ENCODE peak calls at places on chromosomes 1 and 21, in six cellular contexts. V is HCT116; T is psoas muscle; E is activated CD8-positive, alpha-beta T cell treated with anti-CD3 and anti-CD28 coated beads for 36 hours; X is choroid plexus epithelial cell; D is GM20000. Q is an unnamed sample.

GRCh38 chr1:41450747-41451285 is 33.7 kb downstream of the EDN2 start:
- DNase-seq in V (no peak), T (no peak), E (no peak), X (no peak), D (no peak), Q (no peak)

GRCh38 chr21:42063578-42064521 is 7.3 kb upstream of the UMODL1 start:
- DNase-seq in V (no peak), T (no peak), E (peak; percentile 85), X (no peak), D (peak; percentile 58), Q (peak; percentile 61)

GRCh38 chr1:212415107-212415841 is 588 bp upstream of the PACC1 start:
- DNase-seq in V (no peak), T (no peak), E (peak; percentile 22), X (no peak), D (peak; percentile 41), Q (no peak)

GRCh38 chr1:76463838-76464237 is 389.3 kb downstream of the ST6GALNAC3 start:
- DNase-seq in V (no peak), T (no peak), E (no peak), X (no peak), D (no peak), Q (no peak)

GRCh38 chr1:21185221-21185731 is 8.6 kb upstream of the EIF4G3 start:
- DNase-seq in V (no peak), T (no peak), E (no peak), X (no peak), D (no peak), Q (no peak)

GRCh38 chr1:230176871-230177411 is 109.9 kb downstream of the GALNT2 start:
- DNase-seq in V (no peak), T (peak; percentile 73), E (peak; percentile 40), X (no peak), D (no peak), Q (no peak)

GRCh38 chr1:231940721-231941120 is 314.1 kb downstream of the DISC1 start:
- DNase-seq in V (no peak), T (no peak), E (no peak), X (no peak), D (no peak), Q (no peak)

GRCh38 chr1:210239295-210240155 is 6.9 kb downstream of the SERTAD4 start:
- DNase-seq in V (peak; percentile 28), T (no peak), E (no peak), X (peak; percentile 66), D (no peak), Q (peak; percentile 36)

GRCh38 chr21:38306407-38306806 is 49.6 kb downstream of the KCNJ15 start:
- DNase-seq in V (no peak), T (no peak), E (no peak), X (peak; percentile 81), D (no peak), Q (no peak)

GRCh38 chr1:234916840-234917239 is 211.8 kb downstream of the TOMM20 start:
- DNase-seq in V (no peak), T (no peak), E (no peak), X (no peak), D (no peak), Q (no peak)

GRCh38 chr1:41418868-41419583 is 57.8 kb downstream of the FOXO6 start:
- DNase-seq in V (peak; percentile 81), T (peak; percentile 95), E (no peak), X (peak; percentile 69), D (no peak), Q (peak; percentile 93)

GRCh38 chr1:248372394-248372793 is 3.2 kb upstream of the OR2T6 start:
- DNase-seq in V (no peak), T (no peak), E (peak; percentile 9), X (no peak), D (no peak), Q (no peak)

GRCh38 chr1:74485622-74486021 is 26.8 kb downstream of the LRRC53 start:
- DNase-seq in V (no peak), T (no peak), E (no peak), X (no peak), D (no peak), Q (no peak)

GRCh38 chr1:151277249-151277648 is 4.8 kb upstream of the ZNF687 start:
- DNase-seq in V (no peak), T (no peak), E (peak; percentile 50), X (no peak), D (peak; percentile 36), Q (no peak)

GRCh38 chr21:35697321-35697808 is 363.0 kb downstream of the SETD4 start:
- DNase-seq in V (no peak), T (peak; percentile 61), E (peak; percentile 9), X (peak; percentile 80), D (no peak), Q (peak; percentile 23)

GRCh38 chr1:219927298-219927955 is 930 bp downstream of the SLC30A10 start:
- DNase-seq in V (no peak), T (no peak), E (no peak), X (no peak), D (no peak), Q (no peak)

GRCh38 chr1:54400321-54400720 is 5.9 kb downstream of the SSBP3 start:
- DNase-seq in V (no peak), T (no peak), E (peak; percentile 71), X (no peak), D (peak; percentile 67), Q (no peak)

GRCh38 chr1:10796029-10796944 is at the start of gene CASZ1:
- DNase-seq in V (peak; percentile 87), T (peak; percentile 79), E (no peak), X (peak; percentile 84), D (peak; percentile 53), Q (peak; percentile 85)

GRCh38 chr21:34592120-34592561 is 22.8 kb downstream of the RCAN1 start:
- DNase-seq in V (no peak), T (peak; percentile 27), E (no peak), X (no peak), D (no peak), Q (no peak)

GRCh38 chr1:36382231-36382630 is 3.5 kb downstream of the STK40 start:
- DNase-seq in V (no peak), T (no peak), E (no peak), X (no peak), D (no peak), Q (no peak)

GRCh38 chr1:229620876-229621275 is 5.0 kb downstream of the TAF5L start:
- DNase-seq in V (no peak), T (peak; percentile 41), E (no peak), X (peak; percentile 75), D (no peak), Q (no peak)

GRCh38 chr1:18182518-18183160 is 75.0 kb downstream of the IGSF21 start:
- DNase-seq in V (no peak), T (peak; percentile 32), E (no peak), X (no peak), D (no peak), Q (no peak)

DNA sequence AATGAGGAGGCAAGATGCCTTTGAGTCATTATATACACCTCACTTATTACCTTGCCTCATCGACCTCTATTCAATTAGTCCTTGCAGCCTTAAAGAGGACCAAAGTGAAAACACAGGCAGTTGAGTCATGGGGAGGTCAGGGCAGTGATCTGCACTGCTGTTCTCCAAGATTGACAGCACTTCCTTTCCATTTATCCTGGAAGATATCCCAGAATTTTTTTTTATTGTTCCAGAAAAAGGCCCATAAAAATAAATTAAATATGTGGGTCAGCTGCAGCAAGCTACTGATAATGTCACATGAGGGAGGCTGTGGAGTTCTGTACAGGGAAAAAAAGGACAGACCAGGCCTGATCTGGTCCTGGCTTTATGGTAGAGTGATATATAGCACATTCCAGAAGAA is 33.2 kb upstream of the CDC42BPA start:
- DNase-seq in V (no peak), T (no peak), E (no peak), X (no peak), D (no peak), Q (no peak)
- TF ChIP-seq CTCF in V (no peak), T (no peak), E (no peak), X (no peak), D (no peak), Q (no peak)

GRCh38 chr1:96236156-96236739 is 485.3 kb upstream of the PTBP2 start:
- DNase-seq in V (peak; percentile 43), T (no peak), E (peak; percentile 37), X (peak; percentile 86), D (peak; percentile 17), Q (peak; percentile 42)
- TF ChIP-seq CTCF in V (peak; percentile 63), T (peak; percentile 60), E (peak; percentile 42), X (peak; percentile 65), D (peak; percentile 20), Q (peak; percentile 46)

GRCh38 chr1:13807213-13807612 is 107.2 kb downstream of the PRDM2 start:
- DNase-seq in V (peak; percentile 12), T (no peak), E (peak; percentile 41), X (peak; percentile 45), D (peak; percentile 39), Q (peak; percentile 22)
- TF ChIP-seq CTCF in V (peak; percentile 68), T (no peak), E (no peak), X (peak; percentile 72), D (peak; percentile 35), Q (no peak)

DNA sequence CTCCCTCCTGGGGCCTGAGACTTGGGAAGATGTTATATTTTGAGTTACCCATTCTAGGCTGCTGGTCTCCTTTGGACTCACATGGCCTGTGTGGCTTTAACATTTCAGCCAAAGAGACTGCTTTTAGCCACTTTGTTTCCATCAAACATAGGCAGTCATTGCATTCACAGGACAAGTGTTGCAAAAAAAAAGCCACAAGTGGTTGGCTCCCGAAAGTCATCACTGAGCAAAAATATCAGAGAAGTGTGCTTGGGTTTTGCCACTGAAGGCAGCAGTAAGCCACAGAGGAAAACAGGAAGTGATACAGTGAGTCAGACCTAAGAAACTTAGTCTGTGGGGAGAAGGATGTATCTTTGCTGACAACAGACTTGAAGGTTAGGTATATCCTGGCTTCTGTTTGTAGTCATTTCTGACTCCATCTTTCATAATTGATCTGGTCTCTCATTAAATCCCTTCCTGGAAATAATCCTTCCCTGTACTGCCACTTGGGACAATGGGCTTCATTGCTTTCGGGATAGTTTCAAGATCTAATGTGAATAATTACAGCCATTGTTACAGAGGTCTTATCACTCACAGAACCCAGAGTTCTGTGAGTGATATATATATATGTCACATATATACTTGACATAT is 80.9 kb downstream of the COLGALT2 start:
- DNase-seq in V (peak; percentile 22), T (no peak), E (peak; percentile 73), X (peak; percentile 91), D (peak; percentile 84), Q (peak; percentile 31)
- TF ChIP-seq CTCF in V (no peak), T (no peak), E (no peak), X (peak; percentile 53), D (peak; percentile 11), Q (no peak)

GRCh38 chr1:4636644-4637380 is 17.6 kb upstream of the AJAP1 start:
- DNase-seq in V (no peak), T (no peak), E (no peak), X (no peak), D (no peak), Q (no peak)
- TF ChIP-seq CTCF in V (no peak), T (no peak), E (no peak), X (no peak), D (no peak), Q (no peak)

GRCh38 chr1:27403065-27403726 is 10.8 kb downstream of the GPR3 start:
- DNase-seq in V (no peak), T (peak; percentile 81), E (peak; percentile 75), X (peak; percentile 55), D (peak; percentile 52), Q (no peak)
- TF ChIP-seq CTCF in V (peak; percentile 42), T (peak; percentile 19), E (peak; percentile 56), X (peak; percentile 59), D (peak; percentile 21), Q (no peak)

GRCh38 chr1:153827168-153827964 is 52.2 kb downstream of the SLC27A3 start:
- DNase-seq in V (no peak), T (no peak), E (no peak), X (no peak), D (no peak), Q (no peak)
- TF ChIP-seq CTCF in V (peak; percentile 23), T (no peak), E (no peak), X (no peak), D (no peak), Q (no peak)

GRCh38 chr1:181485276-181486097 is 2.2 kb downstream of the CACNA1E start:
- DNase-seq in V (no peak), T (no peak), E (peak; percentile 27), X (no peak), D (peak; percentile 85), Q (peak; percentile 20)
- TF ChIP-seq CTCF in V (no peak), T (no peak), E (no peak), X (no peak), D (peak; percentile 1), Q (no peak)